ENCODE peak calls at places on chromosome 12, in seven cellular contexts. L, J, H, E, Z, I and T are unnamed samples.

GRCh38 chr12:103793512-103794045 is 47.5 kb downstream of the NT5DC3 start:
- DNase-seq in Z (no peak), L (no peak), J (no peak), I (no peak), H (no peak), E (no peak), T (no peak)

GRCh38 chr12:6141048-6141447 is 16.6 kb upstream of the VWF start:
- DNase-seq in L (peak; percentile 33), Z (no peak), J (no peak), I (no peak), E (no peak), H (no peak), T (no peak)

GRCh38 chr12:1787714-1788113 is 32.7 kb upstream of the LRTM2 start:
- DNase-seq in Z (no peak), H (no peak), J (no peak), I (no peak), L (no peak), E (no peak), T (no peak)

GRCh38 chr12:31470462-31470861 is 120.5 kb downstream of the DENND5B start:
- DNase-seq in L (no peak), E (no peak), J (no peak), Z (no peak), H (no peak), I (no peak), T (no peak)

GRCh38 chr12:16020034-16020433 is 108.9 kb downstream of the DERA start:
- DNase-seq in L (no peak), Z (no peak), J (no peak), I (no peak), H (no peak), E (no peak), T (no peak)

GRCh38 chr12:105444050-105444808 is 113.7 kb downstream of the C12orf75 start:
- DNase-seq in L (no peak), H (no peak), Z (no peak), E (no peak), J (peak; percentile 45), I (no peak), T (no peak)

GRCh38 chr12:20946732-20947131 is 136.2 kb downstream of the SLCO1B3 start:
- DNase-seq in H (no peak), J (no peak), E (no peak), Z (no peak), L (peak; percentile 32), I (peak; percentile 23), T (no peak)

GRCh38 chr12:124675881-124676688 is 108.7 kb upstream of the NCOR2 start:
- DNase-seq in H (peak; percentile 73), I (no peak), Z (no peak), L (no peak), E (no peak), J (no peak), T (no peak)

GRCh38 chr12:46152456-46152855 is 116.4 kb downstream of the SLC38A1 start:
- DNase-seq in I (no peak), J (no peak), L (no peak), Z (no peak), H (no peak), E (no peak), T (no peak)